ENCODE peak calls at places on chromosomes 12 and 14, in seven cellular contexts. B is neural progenitor cell, V is cardiac muscle cell, D is BJ, E is left ventricle myocardium inferior, P is body of pancreas, R is fibroblast of pulmonary artery. W is an unnamed sample.

GRCh38 chr14:96914729-96915128 is 117.5 kb downstream of the VRK1 start:
- DNase-seq in E (no peak), R (no peak), V (no peak), B (no peak), D (no peak), P (no peak), W (no peak)

GRCh38 chr14:95034806-95035205 is 122.5 kb downstream of the DICER1 start:
- DNase-seq in R (no peak), E (no peak), P (no peak), B (no peak), D (no peak), V (no peak), W (no peak)

GRCh38 chr12:886206-886605 is 63.3 kb downstream of the RAD52 start:
- DNase-seq in D (no peak), P (no peak), E (no peak), B (no peak), R (no peak), V (no peak), W (no peak)

GRCh38 chr12:124970647-124971402 is 18.1 kb downstream of the DHX37 start:
- DNase-seq in R (no peak), D (no peak), V (no peak), B (no peak), P (no peak), E (no peak), W (no peak)

GRCh38 chr12:96354844-96355534 is 45.2 kb downstream of the CDK17 start:
- DNase-seq in V (no peak), P (no peak), D (no peak), R (no peak), E (no peak), B (no peak), W (no peak)

GRCh38 chr14:104263671-104264358 is 125.4 kb downstream of the KIF26A start:
- DNase-seq in V (no peak), B (no peak), P (peak), R (no peak), E (no peak), D (no peak), W (no peak)

GRCh38 chr14:99615497-99616245 is 11.7 kb upstream of the CCDC85C start:
- DNase-seq in D (no peak), R (no peak), P (no peak), B (no peak), E (no peak), V (no peak), W (no peak)

GRCh38 chr14:104601786-104602185 is 2.8 kb downstream of the TMEM179 start:
- DNase-seq in E (no peak), R (peak), V (no peak), B (no peak), P (no peak), D (no peak), W (no peak)

GRCh38 chr14:100854435-100854834 is 28.5 kb downstream of the MEG3 start:
- DNase-seq in R (no peak), E (no peak), B (no peak), V (no peak), D (no peak), P (no peak), W (no peak)

GRCh38 chr12:13347241-13348043 is 150.9 kb downstream of the EMP1 start:
- DNase-seq in B (no peak), D (peak), V (no peak), R (peak), E (no peak), P (no peak), W (no peak)

GRCh38 chr14:73738518-73739173 is 24.5 kb upstream of the PNMA1 start:
- DNase-seq in E (no peak), V (no peak), D (no peak), P (no peak), B (no peak), R (no peak), W (no peak)

GRCh38 chr14:20516921-20517320 is 11.6 kb downstream of the RNASE10 start:
- DNase-seq in P (no peak), B (no peak), E (no peak), V (no peak), R (peak), D (no peak), W (no peak)

GRCh38 chr14:101363880-101364391 is 197.4 kb upstream of the DIO3 start:
- DNase-seq in V (no peak), D (no peak), P (no peak), R (no peak), B (no peak), E (no peak), W (no peak)

GRCh38 chr12:2826721-2827515 is 7.9 kb downstream of the NRIP2 start:
- DNase-seq in P (no peak), D (no peak), V (no peak), E (no peak), R (no peak), B (peak), W (no peak)

GRCh38 chr14:22456986-22457594 is 131.9 kb downstream of the DAD1 start:
- DNase-seq in D (no peak), E (no peak), R (no peak), B (no peak), V (no peak), P (no peak), W (no peak)

GRCh38 chr12:67919406-67919805 is 69.8 kb upstream of the IFNG-AS1 start:
- DNase-seq in B (no peak), P (no peak), V (no peak), R (peak), D (no peak), E (no peak), W (no peak)

GRCh38 chr14:100592461-100592871 is 5.2 kb upstream of the BEGAIN start:
- DNase-seq in V (no peak), D (no peak), P (no peak), R (no peak), E (no peak), B (no peak), W (peak)

GRCh38 chr12:1846421-1847405 is 26.3 kb downstream of the LRTM2 start:
- DNase-seq in V (no peak), E (no peak), P (peak), D (no peak), R (no peak), B (no peak), W (no peak)

GRCh38 chr12:117718559-117718958 is 250.2 kb downstream of the KSR2 start:
- DNase-seq in B (no peak), P (no peak), D (no peak), V (peak), R (no peak), E (no peak), W (no peak)

GRCh38 chr12:106122004-106122403 is 16.8 kb downstream of the NUAK1 start:
- DNase-seq in D (no peak), R (no peak), V (no peak), B (no peak), E (no peak), P (no peak), W (no peak)

GRCh38 chr12:17076335-17076734 is 470.4 kb upstream of the LMO3 start:
- DNase-seq in E (no peak), B (no peak), P (no peak), V (no peak), R (no peak), D (no peak), W (peak)

GRCh38 chr14:58912799-58913432 is 275.2 kb downstream of the DACT1 start:
- DNase-seq in E (no peak), P (no peak), B (no peak), R (no peak), D (no peak), V (no peak), W (no peak)

GRCh38 chr14:51157012-51157411 is 62.1 kb upstream of the TRIM9 start:
- DNase-seq in E (no peak), B (no peak), V (peak), P (no peak), D (no peak), R (peak), W (peak)

GRCh38 chr14:90332271-90332584 is 487 bp upstream of the NRDE2 start:
- DNase-seq in V (no peak), E (no peak), B (no peak), P (no peak), D (no peak), R (no peak), W (no peak)

DNA sequence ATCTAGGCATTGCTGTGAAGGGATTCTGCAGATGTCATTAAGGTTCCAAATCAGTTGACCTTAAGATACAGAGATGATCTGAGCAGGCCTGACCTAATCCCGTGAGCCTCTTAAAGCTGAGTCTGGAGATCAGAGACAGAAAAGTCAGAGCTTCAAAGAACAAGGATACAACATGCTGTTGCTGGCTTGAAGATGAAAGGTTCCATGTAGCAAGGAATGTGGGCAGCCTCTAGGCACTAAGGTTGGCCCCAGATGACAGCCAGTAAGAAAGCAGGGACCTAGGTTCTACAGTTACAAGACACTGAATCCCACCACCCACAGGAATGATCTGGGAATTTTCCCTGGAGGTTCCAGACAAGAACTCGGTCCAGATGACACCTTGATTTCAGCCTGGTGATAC is 81.1 kb downstream of the MAP1LC3B2 start:
- DNase-seq in B (no peak), V (no peak), P (no peak), D (no peak), E (no peak), R (no peak), W (no peak)
- H3K4me3 ChIP-seq in B (no peak), V (no peak), P (no peak), D (no peak), E (no peak), R (no peak), W (no peak)

GRCh38 chr12:109432431-109432830 is 44.7 kb downstream of the KCTD10 start:
- DNase-seq in E (no peak), B (no peak), D (no peak), P (no peak), R (no peak), V (no peak), W (no peak)

GRCh38 chr12:109432842-109433304 is 44.2 kb downstream of the KCTD10 start:
- DNase-seq in B (peak), D (no peak), E (peak), V (peak), R (peak), P (peak), W (peak)

GRCh38 chr12:109434556-109434955 is 42.5 kb downstream of the KCTD10 start:
- DNase-seq in D (no peak), V (no peak), E (no peak), P (no peak), B (no peak), R (no peak), W (no peak)

GRCh38 chr12:109435428-109436180 is 41.5 kb downstream of the KCTD10 start:
- DNase-seq in P (no peak), D (no peak), B (no peak), R (no peak), V (no peak), E (no peak), W (no peak)

DNA sequence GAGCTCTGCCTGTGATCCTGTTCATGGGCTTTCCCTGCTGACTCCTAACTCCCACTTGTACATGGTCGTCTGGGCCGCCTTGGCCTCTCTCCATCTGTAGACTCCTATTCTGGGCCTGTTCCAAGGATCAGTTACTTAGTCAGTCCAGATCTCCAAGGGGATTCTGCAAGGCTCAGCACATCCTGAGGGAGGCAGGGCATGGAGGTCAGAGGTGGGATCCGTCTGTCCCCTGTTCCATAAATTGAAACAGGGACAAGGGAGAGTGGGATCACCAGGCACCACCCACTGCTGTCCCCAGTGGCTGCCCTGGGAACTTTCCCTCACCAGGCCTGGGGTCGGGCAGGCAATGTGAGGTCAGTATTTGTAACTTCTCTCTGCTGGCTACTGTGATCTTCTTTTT is 43.5 kb downstream of the KCTD10 start:
- DNase-seq in D (no peak), P (peak), R (no peak), B (peak), E (peak), V (peak), W (no peak)
- TF ChIP-seq CTCF in D (peak), P (no peak), R (peak), B (peak), E (peak), V (peak), W (no peak)

DNA sequence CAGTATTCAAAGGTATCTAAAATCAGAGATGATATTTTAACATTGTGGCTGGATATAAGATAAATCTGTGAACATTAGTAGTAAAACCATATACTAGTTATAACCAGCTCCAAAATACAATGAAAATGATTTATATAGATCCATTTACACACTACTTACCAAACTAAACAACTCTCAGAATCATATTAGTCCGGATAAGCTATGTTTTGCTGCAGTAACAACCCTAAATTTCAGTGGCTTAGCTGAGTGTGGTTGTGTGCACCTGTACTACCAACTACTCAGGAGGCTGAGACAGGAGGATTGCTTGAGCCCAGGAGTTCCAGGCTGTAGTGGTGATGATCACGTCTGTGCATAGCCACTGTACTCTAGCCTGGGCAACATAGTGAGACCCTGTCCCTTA is 23.8 kb downstream of the ZDHHC17 start:
- DNase-seq in D (no peak), B (no peak), E (no peak), V (no peak), P (no peak), R (no peak), W (no peak)
- H3K4me3 ChIP-seq in D (no peak), B (no peak), E (no peak), V (no peak), P (no peak), R (no peak), W (no peak)

GRCh38 chr12:49060237-49061156 is at the start of gene KMT2D:
- DNase-seq in B (peak), E (peak), D (peak), R (peak), P (peak), V (peak), W (peak)
- TF ChIP-seq CTCF in B (peak), E (peak), D (peak), R (peak), P (no peak), V (peak), W (no peak)